ENCODE peak calls at places on chromosome 20, in ten cellular contexts. O, J, H, K, N, D, S, V, Q and W are unnamed samples. For H3K4me1, the result is how much of the 10 kb centered on the place peaks cover.

GRCh38 chr20:63942250-63943006 is 13.8 kb downstream of the UCKL1 start:
- DNase-seq in O (peak), J (no peak), H (peak), K (no peak), N (no peak), D (peak), S (no peak), V (peak), Q (peak), W (no peak)

GRCh38 chr20:45445805-45446562 is 23.6 kb upstream of the WFDC2 start:
- DNase-seq in O (no peak), J (no peak), H (no peak), K (no peak), N (no peak), D (no peak), S (no peak), V (peak), Q (peak), W (peak)

GRCh38 chr20:59630526-59630925 is 26.2 kb downstream of the PHACTR3 start:
- DNase-seq in O (no peak), J (no peak), H (no peak), K (no peak), N (no peak), D (no peak), S (no peak), V (no peak), Q (no peak), W (no peak)

GRCh38 chr20:21436186-21436585 is 38.9 kb upstream of the NKX2-4 start:
- DNase-seq in O (no peak), J (no peak), H (no peak), K (no peak), N (no peak), D (no peak), S (no peak), V (no peak), Q (peak), W (peak)

GRCh38 chr20:63224272-63225081 is 8.5 kb upstream of the YTHDF1 start:
- DNase-seq in O (peak), J (no peak), H (peak), K (no peak), N (no peak), D (peak), S (no peak), V (peak), Q (peak), W (no peak)

GRCh38 chr20:49508435-49509199 is 26.1 kb upstream of the KCNB1 start:
- DNase-seq in O (no peak), J (no peak), H (no peak), K (no peak), N (no peak), D (no peak), S (no peak), V (peak), Q (peak), W (no peak)

GRCh38 chr20:48702388-48703041 is 125.3 kb downstream of the PREX1 start:
- DNase-seq in O (no peak), J (no peak), H (no peak), K (no peak), N (no peak), D (peak), S (no peak), V (no peak), Q (no peak), W (no peak)

GRCh38 chr20:5085380-5085779 is 34.4 kb downstream of the PCNA start:
- DNase-seq in O (no peak), J (no peak), H (peak), K (no peak), N (no peak), D (no peak), S (no peak), V (no peak), Q (no peak), W (no peak)

GRCh38 chr20:2365666-2366065 is 15.0 kb upstream of the TGM6 start:
- DNase-seq in O (no peak), J (no peak), H (no peak), K (no peak), N (no peak), D (no peak), S (no peak), V (no peak), Q (no peak), W (no peak)

GRCh38 chr20:57013221-57013620 is 253.2 kb downstream of the BMP7 start:
- DNase-seq in O (no peak), J (no peak), H (no peak), K (no peak), N (no peak), D (no peak), S (no peak), V (no peak), Q (no peak), W (no peak)

GRCh38 chr20:23773579-23773978 is 22.8 kb upstream of the CST1 start:
- DNase-seq in O (no peak), J (no peak), H (no peak), K (no peak), N (no peak), D (no peak), S (no peak), V (no peak), Q (no peak), W (no peak)

GRCh38 chr20:55058938-55059337 is 583.5 kb downstream of the DOK5 start:
- DNase-seq in O (no peak), J (no peak), H (no peak), K (no peak), N (no peak), D (no peak), S (no peak), V (no peak), Q (no peak), W (no peak)

GRCh38 chr20:23231561-23232218 is 118.9 kb upstream of the NXT1 start:
- DNase-seq in O (no peak), J (no peak), H (no peak), K (no peak), N (no peak), D (no peak), S (no peak), V (no peak), Q (peak), W (no peak)

GRCh38 chr20:51801220-51801991 is 915 bp downstream of the SALL4 start:
- DNase-seq in O (no peak), J (no peak), H (peak), K (no peak), N (no peak), D (peak), S (no peak), V (peak), Q (peak), W (no peak)

GRCh38 chr20:4135385-4136077 is 120.2 kb upstream of the RNF24 start:
- DNase-seq in O (no peak), J (no peak), H (peak), K (no peak), N (no peak), D (no peak), S (peak), V (no peak), Q (peak), W (peak)

GRCh38 chr20:5395932-5396727 is 79.4 kb upstream of the PROKR2 start:
- DNase-seq in O (no peak), J (no peak), H (no peak), K (no peak), N (no peak), D (no peak), S (no peak), V (no peak), Q (no peak), W (no peak)

GRCh38 chr20:23541330-23541729 is 27.0 kb downstream of the CST9L start:
- DNase-seq in O (no peak), J (no peak), H (no peak), K (no peak), N (no peak), D (no peak), S (no peak), V (no peak), Q (no peak), W (no peak)

GRCh38 chr20:44633872-44634600 is 17.5 kb downstream of the ADA start:
- DNase-seq in O (no peak), J (no peak), H (peak), K (no peak), N (no peak), D (no peak), S (no peak), V (no peak), Q (no peak), W (no peak)

GRCh38 chr20:19913927-19914614 is 103.1 kb upstream of the NAA20 start:
- DNase-seq in O (no peak), J (no peak), H (no peak), K (no peak), N (no peak), D (no peak), S (no peak), V (no peak), Q (peak), W (peak)

GRCh38 chr20:17627101-17627950 is 54.7 kb downstream of the RRBP1 start:
- DNase-seq in O (peak), J (no peak), H (no peak), K (no peak), N (no peak), D (peak), S (no peak), V (no peak), Q (no peak), W (no peak)

GRCh38 chr20:32116079-32116521 is 6.6 kb downstream of the TM9SF4 start:
- DNase-seq in O (no peak), J (no peak), H (no peak), K (no peak), N (no peak), D (no peak), S (no peak), V (no peak), Q (peak), W (no peak)

GRCh38 chr20:38770546-38770945 is 22.3 kb downstream of the ACTR5 start:
- DNase-seq in O (no peak), J (no peak), H (no peak), K (no peak), N (no peak), D (no peak), S (no peak), V (no peak), Q (no peak), W (no peak)

GRCh38 chr20:3686867-3687321 is 5.1 kb upstream of the ADAM33 start:
- DNase-seq in O (peak), J (peak), H (peak), K (peak), N (peak), D (no peak), S (peak), V (no peak), Q (peak), W (no peak)

GRCh38 chr20:63291811-63292210 is 1.2 kb upstream of the COL20A1 start:
- DNase-seq in O (no peak), J (no peak), H (no peak), K (no peak), N (no peak), D (peak), S (no peak), V (no peak), Q (no peak), W (no peak)

GRCh38 chr20:47748851-47749250 is 36.4 kb downstream of the SULF2 start:
- DNase-seq in O (no peak), J (no peak), H (no peak), K (no peak), N (no peak), D (no peak), S (no peak), V (no peak), Q (no peak), W (no peak)

GRCh38 chr20:23061713-23062561 is 12.5 kb upstream of the THBD start:
- DNase-seq in O (peak), J (no peak), H (no peak), K (no peak), N (no peak), D (no peak), S (no peak), V (no peak), Q (peak), W (no peak)

GRCh38 chr20:17281478-17281877 is 54.6 kb downstream of the PCSK2 start:
- DNase-seq in O (no peak), J (no peak), H (no peak), K (no peak), N (no peak), D (no peak), S (no peak), V (peak), Q (peak), W (no peak)

GRCh38 chr20:8212286-8212685 is 80.2 kb downstream of the PLCB1 start:
- DNase-seq in O (no peak), J (no peak), H (no peak), K (no peak), N (no peak), D (no peak), S (no peak), V (no peak), Q (peak), W (no peak)

GRCh38 chr20:53570446-53571276 is 23.0 kb downstream of the ZNF217 start:
- DNase-seq in O (no peak), J (no peak), H (peak), K (no peak), N (no peak), D (no peak), S (no peak), V (peak), Q (no peak), W (no peak)

GRCh38 chr20:37781626-37782025 is 87.8 kb downstream of the CTNNBL1 start:
- DNase-seq in O (no peak), J (no peak), H (no peak), K (no peak), N (no peak), D (no peak), S (no peak), V (no peak), Q (peak), W (no peak)

GRCh38 chr20:1685304-1686052 is 27.9 kb upstream of the SIRPG start:
- DNase-seq in O (no peak), J (no peak), H (no peak), K (no peak), N (no peak), D (no peak), S (no peak), V (no peak), Q (no peak), W (no peak)

GRCh38 chr20:407953-408842 is at the start of gene RBCK1:
- DNase-seq in O (peak), J (peak), H (peak), K (peak), N (peak), D (peak), S (peak), V (peak), Q (peak), W (no peak)

GRCh38 chr20:43409041-43409913 is 48.4 kb upstream of the SRSF6 start:
- DNase-seq in O (no peak), J (no peak), H (no peak), K (no peak), N (no peak), D (no peak), S (no peak), V (peak), Q (peak), W (peak)

GRCh38 chr20:63688234-63689045 is 8.0 kb upstream of the TNFRSF6B start:
- DNase-seq in O (no peak), J (no peak), H (no peak), K (no peak), N (no peak), D (peak), S (no peak), V (no peak), Q (no peak), W (no peak)

GRCh38 chr20:58309607-58310290 is at the start of gene RAB22A:
- DNase-seq in O (peak), J (peak), H (peak), K (no peak), N (peak), D (peak), S (peak), V (peak), Q (peak), W (no peak)

GRCh38 chr20:58308680-58309527 is 611 bp upstream of the RAB22A start:
- DNase-seq in O (peak), J (peak), H (no peak), K (no peak), N (peak), D (peak), S (no peak), V (peak), Q (peak), W (no peak)

GRCh38 chr20:58307270-58307669 is 2.2 kb upstream of the RAB22A start:
- DNase-seq in O (no peak), J (no peak), H (no peak), K (no peak), N (no peak), D (no peak), S (no peak), V (no peak), Q (no peak), W (no peak)

GRCh38 chr20:58306421-58307261 is 2.9 kb upstream of the RAB22A start:
- DNase-seq in O (no peak), J (peak), H (peak), K (no peak), N (no peak), D (no peak), S (no peak), V (no peak), Q (peak), W (peak)

DNA sequence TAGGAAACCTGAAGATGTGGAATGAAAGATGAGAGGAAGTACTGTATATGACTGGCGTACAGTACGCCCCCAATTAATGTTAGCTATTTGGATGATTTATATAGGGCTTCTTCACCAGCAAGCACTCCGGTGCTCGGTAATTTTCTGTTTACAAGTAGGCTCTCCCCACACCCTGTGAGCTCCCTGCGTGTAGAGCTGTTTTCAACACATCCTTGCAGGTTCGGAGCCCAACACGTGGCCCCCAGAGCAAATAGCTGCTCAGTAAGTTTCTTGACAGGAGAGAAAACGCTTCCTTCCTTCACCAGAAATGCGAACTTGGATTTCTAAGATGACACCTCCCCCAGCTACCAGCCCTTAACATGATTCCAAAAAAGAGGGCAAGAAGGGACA is 1.2 kb upstream of the RAB22A start:
- DNase-seq in O (no peak), J (no peak), H (no peak), K (no peak), N (no peak), D (no peak), S (no peak), V (no peak), Q (no peak), W (no peak)
- H3K27ac ChIP-seq in O (peak), J (peak), H (peak), K (peak), N (no peak), D (no peak), S (no peak), V (no peak), Q (no peak), W (peak)

GRCh38 chr20:34708621-34709043 is 4.5 kb downstream of the TP53INP2 start:
- DNase-seq in O (peak), J (peak), H (peak), K (no peak), N (peak), D (peak), S (no peak), V (peak), Q (peak), W (no peak)
- H3K4me1 ChIP-seq in O (half or more), J (under half), H (half or more), K (under half), N (under half), D (under half), S (under half), V (under half), Q (under half), W (under half)

DNA sequence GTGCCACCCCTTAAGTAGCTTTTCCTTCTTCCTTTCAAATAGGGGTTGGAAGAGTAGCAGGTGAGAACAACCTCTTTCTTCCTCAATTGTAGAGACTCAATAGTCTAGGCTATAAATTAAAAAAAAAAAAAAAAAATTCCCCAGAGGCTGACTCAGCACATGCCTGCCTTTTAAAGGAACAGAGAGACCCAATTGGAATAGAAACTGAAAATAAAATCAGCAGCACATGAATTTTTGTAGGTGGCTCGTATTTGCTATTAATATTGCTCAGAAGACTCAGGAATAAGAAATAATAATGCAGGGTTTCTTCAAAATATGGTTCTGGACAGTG is 19.3 kb downstream of the TOP1 start:
- DNase-seq in O (no peak), J (no peak), H (no peak), K (no peak), N (no peak), D (no peak), S (no peak), V (no peak), Q (peak), W (no peak)
- H3K27ac ChIP-seq in O (peak), J (peak), H (peak), K (peak), N (peak), D (no peak), S (no peak), V (no peak), Q (peak), W (peak)

DNA sequence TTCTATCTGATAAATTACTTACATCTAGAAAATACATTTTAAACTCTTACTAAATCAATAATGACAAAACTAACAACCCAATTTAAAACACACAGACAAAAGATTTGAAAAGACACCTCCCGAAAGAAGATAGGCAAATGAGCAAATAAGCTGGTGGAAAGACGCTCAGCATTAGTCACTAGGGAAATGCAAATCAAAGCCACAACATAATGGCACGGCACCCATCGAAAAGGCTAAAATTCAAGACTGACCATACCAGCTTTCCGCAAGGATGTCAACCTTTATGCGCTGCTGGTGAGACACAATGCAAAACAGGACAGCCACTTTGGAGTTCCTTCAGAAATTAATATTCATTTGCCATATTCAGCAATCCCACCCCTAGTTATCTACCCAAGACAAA is 25.9 kb downstream of the TAF4 start:
- DNase-seq in O (no peak), J (no peak), H (no peak), K (no peak), N (no peak), D (no peak), S (no peak), V (no peak), Q (no peak), W (no peak)
- H3K4me1 ChIP-seq in O (under half), J (under half), H (under half), K (under half), N (under half), D (under half), S (under half), V (under half), Q (under half), W (under half)

GRCh38 chr20:33645072-33645358 is 17.1 kb upstream of the C20orf144 start:
- DNase-seq in O (no peak), J (no peak), H (no peak), K (no peak), N (no peak), D (no peak), S (no peak), V (no peak), Q (no peak), W (no peak)

GRCh38 chr20:33644313-33645071 is 17.6 kb upstream of the C20orf144 start:
- DNase-seq in O (no peak), J (peak), H (no peak), K (no peak), N (no peak), D (peak), S (no peak), V (no peak), Q (no peak), W (no peak)

GRCh38 chr20:33647603-33648395 is 14.3 kb upstream of the C20orf144 start:
- DNase-seq in O (peak), J (no peak), H (peak), K (no peak), N (no peak), D (peak), S (no peak), V (no peak), Q (peak), W (no peak)

GRCh38 chr20:33646191-33646590 is 15.9 kb upstream of the C20orf144 start:
- DNase-seq in O (no peak), J (no peak), H (no peak), K (no peak), N (no peak), D (no peak), S (no peak), V (no peak), Q (no peak), W (no peak)

GRCh38 chr20:33645421-33645820 is 16.7 kb upstream of the C20orf144 start:
- DNase-seq in O (no peak), J (no peak), H (no peak), K (no peak), N (no peak), D (no peak), S (no peak), V (no peak), Q (no peak), W (no peak)
- H3K27ac ChIP-seq in O (no peak), J (no peak), H (no peak), K (no peak), N (no peak), D (no peak), S (no peak), V (no peak), Q (no peak), W (no peak)